ENCODE peak calls at places on chromosomes 1 and 21, in nine cellular contexts. A is stomach, Q is A549, M is ovary, Z is transverse colon, D is sigmoid colon, K is H1, E is tibial nerve, U is GM12878. H is an unnamed sample.

GRCh38 chr1:57520743-57521142 is 96.9 kb upstream of the DAB1 start:
- DNase-seq in A (no peak), Q (no peak), M (no peak), Z (no peak), D (no peak), K (no peak), E (no peak), U (no peak), H (no peak)

GRCh38 chr1:56052090-56052489 is 527.3 kb downstream of the PLPP3 start:
- DNase-seq in A (no peak), Q (no peak), M (no peak), Z (no peak), D (no peak), K (no peak), E (no peak), U (no peak), H (no peak)

GRCh38 chr1:154353966-154354365 is 28.6 kb downstream of the ATP8B2 start:
- DNase-seq in A (no peak), Q (no peak), M (no peak), Z (no peak), D (no peak), K (no peak), E (no peak), U (no peak), H (no peak)

GRCh38 chr1:117562581-117563491 is 43.0 kb upstream of the TENT5C start:
- DNase-seq in A (peak), Q (no peak), M (no peak), Z (peak), D (no peak), K (peak), E (no peak), U (no peak), H (peak)

GRCh38 chr1:53473463-53473862 is 14.3 kb downstream of the DMRTB1 start:
- DNase-seq in A (no peak), Q (no peak), M (no peak), Z (no peak), D (no peak), K (no peak), E (no peak), U (no peak), H (no peak)

GRCh38 chr1:183093066-183093668 is 69.9 kb downstream of the LAMC1 start:
- DNase-seq in A (no peak), Q (no peak), M (no peak), Z (no peak), D (no peak), K (no peak), E (no peak), U (no peak), H (no peak)

GRCh38 chr1:193222079-193222615 is 35.7 kb upstream of the B3GALT2 start:
- DNase-seq in A (no peak), Q (no peak), M (no peak), Z (no peak), D (no peak), K (no peak), E (no peak), U (no peak), H (no peak)

GRCh38 chr1:197327776-197328364 is 59.8 kb downstream of the CRB1 start:
- DNase-seq in A (no peak), Q (peak), M (no peak), Z (no peak), D (no peak), K (no peak), E (no peak), U (no peak), H (no peak)

GRCh38 chr1:177858222-177858894 is 111.5 kb downstream of the SEC16B start:
- DNase-seq in A (no peak), Q (no peak), M (peak), Z (no peak), D (no peak), K (no peak), E (no peak), U (no peak), H (no peak)

GRCh38 chr21:41750051-41750450 is 16.8 kb downstream of the RIPK4 start:
- DNase-seq in A (no peak), Q (no peak), M (no peak), Z (no peak), D (no peak), K (no peak), E (no peak), U (no peak), H (no peak)

GRCh38 chr1:37394574-37395464 is 79.6 kb upstream of the ZC3H12A start:
- DNase-seq in A (no peak), Q (peak), M (no peak), Z (no peak), D (no peak), K (peak), E (no peak), U (no peak), H (no peak)

GRCh38 chr1:183757061-183757460 is 47.9 kb upstream of the RGL1 start:
- DNase-seq in A (no peak), Q (peak), M (no peak), Z (no peak), D (no peak), K (no peak), E (no peak), U (no peak), H (no peak)

GRCh38 chr1:118144777-118145176 is 40.3 kb downstream of the SPAG17 start:
- DNase-seq in A (no peak), Q (no peak), M (no peak), Z (no peak), D (no peak), K (no peak), E (no peak), U (no peak), H (no peak)

GRCh38 chr21:25176637-25177412 is 430.5 kb downstream of the MRPL39 start:
- DNase-seq in A (no peak), Q (no peak), M (no peak), Z (no peak), D (no peak), K (no peak), E (no peak), U (peak), H (no peak)

GRCh38 chr1:53781654-53782053 is 42.7 kb upstream of the GLIS1 start:
- DNase-seq in A (no peak), Q (no peak), M (no peak), Z (no peak), D (no peak), K (no peak), E (no peak), U (no peak), H (no peak)

GRCh38 chr1:109191377-109191776 is 22.3 kb upstream of the SARS1 start:
- DNase-seq in A (no peak), Q (no peak), M (no peak), Z (no peak), D (no peak), K (peak), E (no peak), U (no peak), H (no peak)

GRCh38 chr21:41552254-41552653 is 44.3 kb upstream of the TMPRSS2 start:
- DNase-seq in A (no peak), Q (no peak), M (no peak), Z (no peak), D (no peak), K (no peak), E (no peak), U (no peak), H (no peak)

GRCh38 chr1:53594391-53595180 is 135.4 kb downstream of the DMRTB1 start:
- DNase-seq in A (no peak), Q (no peak), M (no peak), Z (no peak), D (no peak), K (no peak), E (no peak), U (no peak), H (no peak)

GRCh38 chr1:60936052-60936619 is 146.2 kb upstream of the NFIA start:
- DNase-seq in A (no peak), Q (no peak), M (no peak), Z (no peak), D (no peak), K (no peak), E (no peak), U (no peak), H (no peak)

GRCh38 chr1:151193856-151194255 is 3.9 kb upstream of the VPS72 start:
- DNase-seq in A (no peak), Q (peak), M (no peak), Z (no peak), D (no peak), K (no peak), E (no peak), U (no peak), H (no peak)

GRCh38 chr1:151196292-151196800 is 2.0 kb upstream of the PIP5K1A start:
- DNase-seq in A (peak), Q (peak), M (peak), Z (peak), D (peak), K (no peak), E (peak), U (peak), H (no peak)

GRCh38 chr1:151199860-151200581 is 1.7 kb downstream of the PIP5K1A start:
- DNase-seq in A (no peak), Q (peak), M (no peak), Z (no peak), D (peak), K (no peak), E (no peak), U (no peak), H (no peak)

GRCh38 chr1:151197863-151198253 is 494 bp upstream of the PIP5K1A start:
- DNase-seq in A (no peak), Q (peak), M (no peak), Z (peak), D (no peak), K (no peak), E (no peak), U (no peak), H (no peak)

DNA sequence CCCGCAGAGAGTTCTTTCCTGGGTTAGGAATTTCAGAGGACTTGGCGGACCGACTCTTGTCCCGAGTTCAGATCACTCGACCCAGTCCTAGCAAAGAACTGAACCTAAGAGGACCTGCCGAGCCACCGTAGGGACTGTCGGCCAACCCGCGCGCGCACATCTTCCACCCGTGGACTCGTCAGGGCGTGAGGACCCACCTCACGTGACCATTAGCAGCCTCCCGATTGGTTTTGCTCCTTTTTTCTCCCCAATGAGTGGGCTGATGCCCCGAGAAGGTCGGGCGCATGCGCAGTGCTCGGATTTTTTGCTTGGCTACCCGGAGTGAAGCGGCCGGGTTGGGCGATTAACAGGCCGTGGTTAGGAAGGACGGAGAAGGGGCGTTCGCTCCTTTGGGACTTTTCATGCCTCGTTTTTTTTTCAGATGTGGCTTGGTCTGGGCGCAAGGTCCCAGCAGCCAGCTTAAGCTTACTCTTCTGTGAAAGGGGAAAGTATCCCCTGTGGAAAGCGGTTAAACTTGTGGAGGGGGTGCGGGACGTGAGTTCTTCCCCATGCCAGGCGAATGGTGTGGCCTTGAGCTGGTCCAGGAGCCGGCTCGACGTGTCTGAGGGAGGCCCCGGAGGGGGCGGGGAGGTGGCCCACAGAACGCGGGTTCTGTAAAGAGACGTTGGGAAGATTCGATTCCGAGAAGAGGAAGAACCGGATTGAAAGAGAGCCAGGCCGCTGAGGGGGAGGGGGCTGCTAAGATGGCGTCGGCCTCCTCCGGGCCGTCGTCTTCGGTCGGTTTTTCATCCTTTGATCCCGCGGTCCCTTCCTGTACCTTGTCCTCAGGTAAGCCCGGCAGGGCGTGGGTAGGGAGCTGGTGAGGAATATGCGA is at the start of gene PIP5K1A:
- DNase-seq in A (peak), Q (peak), M (peak), Z (peak), D (peak), K (peak), E (peak), U (peak), H (peak)
- TF ChIP-seq POLR2A in A (peak), Q (peak), M (peak), Z (peak), D (peak), K (peak), E (peak), U (peak), H (peak)

GRCh38 chr1:111887385-111887784 is 102.1 kb downstream of the KCND3 start:
- DNase-seq in A (no peak), Q (no peak), M (no peak), Z (no peak), D (no peak), K (no peak), E (no peak), U (no peak), H (no peak)

GRCh38 chr1:111888740-111889376 is 100.6 kb downstream of the KCND3 start:
- DNase-seq in A (no peak), Q (no peak), M (no peak), Z (no peak), D (no peak), K (no peak), E (no peak), U (no peak), H (no peak)

GRCh38 chr1:111884772-111885443 is 104.6 kb downstream of the KCND3 start:
- DNase-seq in A (no peak), Q (no peak), M (no peak), Z (no peak), D (no peak), K (no peak), E (no peak), U (no peak), H (no peak)

GRCh38 chr1:111886741-111887140 is 102.7 kb downstream of the KCND3 start:
- DNase-seq in A (no peak), Q (no peak), M (no peak), Z (no peak), D (no peak), K (no peak), E (no peak), U (no peak), H (no peak)

GRCh38 chr1:111887875-111888274 is 101.6 kb downstream of the KCND3 start:
- DNase-seq in A (no peak), Q (no peak), M (no peak), Z (no peak), D (no peak), K (no peak), E (no peak), U (no peak), H (no peak)
- TF ChIP-seq EP300 in A (no peak), Q (no peak), M (no peak), Z (no peak), D (no peak), K (no peak), E (no peak), U (no peak), H (no peak)

GRCh38 chr1:86993269-86993985 is 79.0 kb downstream of the HS2ST1 start:
- DNase-seq in A (no peak), Q (no peak), M (no peak), Z (no peak), D (no peak), K (no peak), E (no peak), U (no peak), H (no peak)

GRCh38 chr1:86990826-86991225 is 76.4 kb downstream of the HS2ST1 start:
- DNase-seq in A (no peak), Q (no peak), M (no peak), Z (no peak), D (no peak), K (no peak), E (no peak), U (no peak), H (no peak)

GRCh38 chr1:86994061-86994460 is 79.6 kb downstream of the HS2ST1 start:
- DNase-seq in A (no peak), Q (no peak), M (no peak), Z (no peak), D (no peak), K (no peak), E (no peak), U (no peak), H (no peak)

GRCh38 chr1:86992790-86993189 is 78.4 kb downstream of the HS2ST1 start:
- DNase-seq in A (no peak), Q (no peak), M (no peak), Z (no peak), D (no peak), K (no peak), E (no peak), U (no peak), H (no peak)

GRCh38 chr1:86991549-86992186 is 77.2 kb downstream of the HS2ST1 start:
- DNase-seq in A (no peak), Q (no peak), M (no peak), Z (no peak), D (no peak), K (no peak), E (no peak), U (no peak), H (no peak)
- TF ChIP-seq POLR2A in A (no peak), Q (no peak), M (no peak), Z (no peak), D (no peak), K (no peak), E (no peak), U (no peak), H (no peak)

DNA sequence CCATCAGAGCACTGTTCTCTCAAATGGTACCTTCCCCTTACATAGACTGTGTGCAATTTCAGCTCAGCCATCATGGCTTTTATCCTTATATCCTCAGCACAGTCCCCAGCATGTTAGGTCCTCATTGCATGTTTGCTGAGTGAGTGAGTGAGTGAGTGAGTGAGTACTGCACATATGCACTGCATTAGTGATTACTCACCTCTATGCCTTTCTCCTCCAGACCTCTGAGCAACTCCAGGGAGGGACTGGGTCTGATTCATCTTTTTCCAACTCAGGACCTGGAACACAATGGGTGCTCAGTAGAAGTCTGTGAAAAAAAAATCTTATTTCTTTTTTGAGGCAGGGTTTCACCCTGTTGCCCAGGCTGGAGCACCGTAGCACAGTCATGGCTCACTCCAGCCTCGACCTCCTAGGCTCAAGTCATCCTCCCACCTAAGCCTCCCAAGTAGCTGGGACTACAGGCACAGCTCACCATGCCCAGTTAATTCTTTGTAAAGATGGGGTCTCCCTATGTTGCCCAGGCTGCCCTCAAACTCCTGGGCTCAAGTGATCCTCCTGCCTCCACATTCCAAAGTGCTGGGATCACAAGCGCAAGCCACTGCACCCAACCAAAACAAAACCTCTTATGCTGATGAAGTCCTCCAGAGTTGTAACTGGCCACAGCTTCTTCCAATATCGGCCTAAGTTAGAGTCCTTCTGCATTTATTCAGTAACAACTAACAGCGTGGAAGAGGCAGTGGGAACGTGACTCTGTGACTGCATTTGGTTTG is 23.7 kb downstream of the RNU5D-1 start:
- DNase-seq in A (no peak), Q (peak), M (no peak), Z (no peak), D (no peak), K (no peak), E (no peak), U (no peak), H (no peak)
- TF ChIP-seq EP300 in A (no peak), Q (no peak), M (no peak), Z (no peak), D (no peak), K (no peak), E (no peak), U (no peak), H (no peak)

DNA sequence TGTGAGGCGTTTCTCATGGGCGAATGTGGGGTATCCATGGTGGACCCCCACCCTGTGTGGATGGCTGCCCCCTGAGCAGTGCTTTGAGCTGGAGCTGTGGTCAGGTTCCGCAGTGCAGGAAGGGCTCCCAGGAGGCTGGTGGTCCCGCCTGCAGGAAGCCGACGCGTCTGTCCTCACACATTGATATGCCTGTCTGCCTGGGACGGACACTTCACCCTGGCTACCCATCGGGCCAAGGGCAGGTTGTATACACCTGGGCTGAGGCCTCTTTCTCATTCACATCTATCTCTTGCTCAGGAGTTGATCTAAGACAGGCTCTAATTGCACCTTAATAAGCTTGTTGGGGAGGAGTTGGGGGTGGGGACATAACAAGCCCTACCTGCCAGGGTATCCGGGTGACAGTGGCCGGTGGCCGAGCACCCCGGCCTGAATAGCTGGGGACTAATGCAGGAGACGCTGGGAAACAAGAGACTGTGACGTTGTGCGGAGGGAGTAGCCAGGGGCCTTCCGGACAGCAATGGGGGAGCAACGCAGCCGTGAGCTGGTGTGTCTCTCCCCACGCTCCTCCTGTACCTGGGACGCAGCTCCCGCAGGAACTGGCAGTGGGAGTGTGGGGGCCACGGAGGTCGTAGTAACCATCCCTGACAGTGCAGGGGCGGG is 21.7 kb downstream of the PDXK start:
- DNase-seq in A (peak), Q (peak), M (peak), Z (peak), D (peak), K (peak), E (peak), U (no peak), H (no peak)
- TF ChIP-seq POLR2A in A (no peak), Q (no peak), M (no peak), Z (no peak), D (no peak), K (no peak), E (peak), U (peak), H (no peak)

DNA sequence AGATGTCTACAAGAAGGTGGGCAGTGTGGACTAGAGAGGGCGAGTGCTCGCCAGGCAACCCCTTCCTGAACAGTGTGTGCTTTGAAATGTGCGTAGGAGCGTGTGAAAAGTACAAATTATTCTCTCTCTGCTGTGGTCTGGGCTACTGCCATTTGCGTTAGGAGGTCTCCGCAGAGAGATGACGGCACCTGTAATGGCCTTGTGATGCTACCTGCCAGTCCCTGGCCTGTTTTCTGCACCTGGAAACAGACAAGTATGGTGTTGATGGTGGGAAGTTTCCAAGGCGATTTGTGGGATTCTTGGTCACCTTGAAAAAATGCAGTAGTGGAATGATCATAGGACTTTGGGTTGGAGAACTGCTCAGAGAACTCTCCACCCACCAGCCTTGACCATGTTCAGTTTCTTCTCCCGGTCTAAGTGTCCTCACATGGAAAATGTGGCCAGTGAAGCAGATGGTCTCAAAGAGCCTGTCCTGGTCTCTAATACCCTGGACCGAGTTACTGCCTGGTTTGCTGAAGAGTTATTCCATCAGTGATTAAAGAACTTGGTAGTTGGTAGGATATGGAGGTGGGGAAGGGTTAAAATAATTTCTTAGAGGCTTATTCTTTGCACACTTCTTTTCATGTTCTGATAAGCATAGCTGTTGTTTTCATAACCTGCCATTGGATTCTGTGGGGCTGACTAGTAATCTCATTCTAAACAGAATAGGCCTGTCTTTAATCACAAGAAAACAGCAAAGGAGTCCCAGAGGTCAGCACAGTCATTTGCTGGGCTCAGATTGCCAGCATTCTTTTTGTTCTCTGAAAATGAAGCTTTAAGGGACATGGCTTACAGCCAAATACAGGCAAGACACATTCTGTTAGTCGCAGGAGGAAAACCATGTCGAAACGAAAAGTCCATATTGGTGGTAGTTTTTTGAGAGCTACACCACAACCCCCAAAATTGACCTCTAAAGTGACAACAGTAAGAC is 74.7 kb downstream of the MRPS6 start:
- DNase-seq in A (no peak), Q (no peak), M (no peak), Z (no peak), D (peak), K (no peak), E (no peak), U (no peak), H (peak)
- TF ChIP-seq EP300 in A (no peak), Q (no peak), M (no peak), Z (no peak), D (no peak), K (no peak), E (no peak), U (no peak), H (no peak)

H was measured in esophagus muscularis mucosa.